ENCODE peak calls at places on chromosome 6, in seven cellular contexts. One of them, this sample, is unnamed.

GRCh38 chr6:37149750-37150149 is 20.2 kb upstream of the PIM1 start:
- DNase-seq in endothelial cell of umbilical vein: no peak
- DNase-seq in OCI-LY7: no peak
- DNase-seq in DND-41: no peak
- DNase-seq in fibroblast of lung: no peak
- DNase-seq in keratinocyte: no peak
- DNase-seq in mammary epithelial cell: no peak
- DNase-seq in this sample: no peak

GRCh38 chr6:54093306-54093705 is 17.9 kb upstream of the MLIP start:
- DNase-seq in endothelial cell of umbilical vein: no peak
- DNase-seq in OCI-LY7: no peak
- DNase-seq in DND-41: no peak
- DNase-seq in fibroblast of lung: no peak
- DNase-seq in keratinocyte: no peak
- DNase-seq in mammary epithelial cell: no peak
- DNase-seq in this sample: no peak

GRCh38 chr6:112881828-112882227 is 534.7 kb downstream of the RFPL4B start:
- DNase-seq in endothelial cell of umbilical vein: no peak
- DNase-seq in OCI-LY7: no peak
- DNase-seq in DND-41: no peak
- DNase-seq in fibroblast of lung: peak; percentile 36
- DNase-seq in keratinocyte: no peak
- DNase-seq in mammary epithelial cell: no peak
- DNase-seq in this sample: peak; percentile 48

GRCh38 chr6:137471951-137472350 is 22.2 kb downstream of the OLIG3 start:
- DNase-seq in endothelial cell of umbilical vein: no peak
- DNase-seq in OCI-LY7: no peak
- DNase-seq in DND-41: peak; percentile 43
- DNase-seq in fibroblast of lung: no peak
- DNase-seq in keratinocyte: no peak
- DNase-seq in mammary epithelial cell: no peak
- DNase-seq in this sample: no peak

GRCh38 chr6:43509984-43510826 is at the start of gene LRRC73:
- DNase-seq in endothelial cell of umbilical vein: peak; percentile 84
- DNase-seq in OCI-LY7: peak; percentile 50
- DNase-seq in DND-41: peak; percentile 32
- DNase-seq in fibroblast of lung: peak; percentile 76
- DNase-seq in keratinocyte: no peak
- DNase-seq in mammary epithelial cell: peak; percentile 77
- DNase-seq in this sample: peak; percentile 94

GRCh38 chr6:130412556-130413290 is 46.9 kb downstream of the TMEM200A start:
- DNase-seq in endothelial cell of umbilical vein: no peak
- DNase-seq in OCI-LY7: no peak
- DNase-seq in DND-41: no peak
- DNase-seq in fibroblast of lung: no peak
- DNase-seq in keratinocyte: no peak
- DNase-seq in mammary epithelial cell: no peak
- DNase-seq in this sample: peak; percentile 69

GRCh38 chr6:33695451-33695855 is 16.0 kb downstream of the UQCC2 start:
- DNase-seq in endothelial cell of umbilical vein: no peak
- DNase-seq in OCI-LY7: no peak
- DNase-seq in DND-41: no peak
- DNase-seq in fibroblast of lung: no peak
- DNase-seq in keratinocyte: no peak
- DNase-seq in mammary epithelial cell: no peak
- DNase-seq in this sample: peak; percentile 74

GRCh38 chr6:63458480-63459115 is 113.7 kb upstream of the LOC128125822 start:
- DNase-seq in endothelial cell of umbilical vein: no peak
- DNase-seq in OCI-LY7: no peak
- DNase-seq in DND-41: no peak
- DNase-seq in fibroblast of lung: no peak
- DNase-seq in keratinocyte: no peak
- DNase-seq in mammary epithelial cell: no peak
- DNase-seq in this sample: no peak

GRCh38 chr6:16711551-16712249 is 49.6 kb downstream of the ATXN1 start:
- DNase-seq in endothelial cell of umbilical vein: peak; percentile 57
- DNase-seq in OCI-LY7: no peak
- DNase-seq in DND-41: no peak
- DNase-seq in fibroblast of lung: no peak
- DNase-seq in keratinocyte: no peak
- DNase-seq in mammary epithelial cell: peak; percentile 79
- DNase-seq in this sample: peak; percentile 27

GRCh38 chr6:33248643-33248931 is 23.1 kb downstream of the VPS52 start:
- DNase-seq in endothelial cell of umbilical vein: no peak
- DNase-seq in OCI-LY7: no peak
- DNase-seq in DND-41: no peak
- DNase-seq in fibroblast of lung: peak; percentile 48
- DNase-seq in keratinocyte: no peak
- DNase-seq in mammary epithelial cell: no peak
- DNase-seq in this sample: peak; percentile 79

GRCh38 chr6:108735310-108735990 is 112.8 kb upstream of the ARMC2 start:
- DNase-seq in endothelial cell of umbilical vein: no peak
- DNase-seq in OCI-LY7: no peak
- DNase-seq in DND-41: no peak
- DNase-seq in fibroblast of lung: no peak
- DNase-seq in keratinocyte: no peak
- DNase-seq in mammary epithelial cell: peak; percentile 72
- DNase-seq in this sample: no peak

GRCh38 chr6:47044418-47044817 is 2.3 kb upstream of the ADGRF1 start:
- DNase-seq in endothelial cell of umbilical vein: peak; percentile 67
- DNase-seq in OCI-LY7: no peak
- DNase-seq in DND-41: no peak
- DNase-seq in fibroblast of lung: peak; percentile 81
- DNase-seq in keratinocyte: peak; percentile 65
- DNase-seq in mammary epithelial cell: peak; percentile 90
- DNase-seq in this sample: no peak

GRCh38 chr6:105591053-105591452 is 188.2 kb upstream of the PREP start:
- DNase-seq in endothelial cell of umbilical vein: no peak
- DNase-seq in OCI-LY7: peak; percentile 45
- DNase-seq in DND-41: peak; percentile 46
- DNase-seq in fibroblast of lung: peak; percentile 71
- DNase-seq in keratinocyte: no peak
- DNase-seq in mammary epithelial cell: peak; percentile 95
- DNase-seq in this sample: peak; percentile 56

GRCh38 chr6:49849121-49849907 is 17.0 kb downstream of the CRISP1 start:
- DNase-seq in endothelial cell of umbilical vein: peak; percentile 47
- DNase-seq in OCI-LY7: peak; percentile 72
- DNase-seq in DND-41: no peak
- DNase-seq in fibroblast of lung: peak; percentile 43
- DNase-seq in keratinocyte: no peak
- DNase-seq in mammary epithelial cell: peak; percentile 20
- DNase-seq in this sample: peak; percentile 70

GRCh38 chr6:135938588-135939215 is 87.2 kb downstream of the PDE7B start:
- DNase-seq in endothelial cell of umbilical vein: peak; percentile 14
- DNase-seq in OCI-LY7: peak; percentile 1
- DNase-seq in DND-41: no peak
- DNase-seq in fibroblast of lung: peak; percentile 47
- DNase-seq in keratinocyte: no peak
- DNase-seq in mammary epithelial cell: no peak
- DNase-seq in this sample: peak; percentile 75

GRCh38 chr6:86147311-86147710 is 504.6 kb upstream of the SYNCRIP start:
- DNase-seq in endothelial cell of umbilical vein: no peak
- DNase-seq in OCI-LY7: no peak
- DNase-seq in DND-41: no peak
- DNase-seq in fibroblast of lung: no peak
- DNase-seq in keratinocyte: no peak
- DNase-seq in mammary epithelial cell: no peak
- DNase-seq in this sample: no peak

GRCh38 chr6:141685416-141685815 is 447.3 kb upstream of the GJE1 start:
- DNase-seq in endothelial cell of umbilical vein: no peak
- DNase-seq in OCI-LY7: no peak
- DNase-seq in DND-41: no peak
- DNase-seq in fibroblast of lung: peak; percentile 18
- DNase-seq in keratinocyte: no peak
- DNase-seq in mammary epithelial cell: no peak
- DNase-seq in this sample: peak; percentile 54

GRCh38 chr6:30913721-30914075 is 340 bp upstream of the VARS2 start:
- DNase-seq in endothelial cell of umbilical vein: no peak
- DNase-seq in OCI-LY7: no peak
- DNase-seq in DND-41: no peak
- DNase-seq in fibroblast of lung: no peak
- DNase-seq in keratinocyte: no peak
- DNase-seq in mammary epithelial cell: no peak
- DNase-seq in this sample: no peak

GRCh38 chr6:30903236-30903635 is 4.8 kb upstream of the GTF2H4 start:
- DNase-seq in endothelial cell of umbilical vein: no peak
- DNase-seq in OCI-LY7: peak; percentile 30
- DNase-seq in DND-41: no peak
- DNase-seq in fibroblast of lung: no peak
- DNase-seq in keratinocyte: no peak
- DNase-seq in mammary epithelial cell: no peak
- DNase-seq in this sample: no peak

GRCh38 chr6:30912746-30913520 is 1.1 kb upstream of the VARS2 start:
- DNase-seq in endothelial cell of umbilical vein: no peak
- DNase-seq in OCI-LY7: no peak
- DNase-seq in DND-41: no peak
- DNase-seq in fibroblast of lung: no peak
- DNase-seq in keratinocyte: no peak
- DNase-seq in mammary epithelial cell: no peak
- DNase-seq in this sample: peak; percentile 7

GRCh38 chr6:30907758-30908591 is at the start of gene GTF2H4:
- DNase-seq in endothelial cell of umbilical vein: peak; percentile 99
- DNase-seq in OCI-LY7: peak; percentile 98
- DNase-seq in DND-41: peak; percentile 98
- DNase-seq in fibroblast of lung: peak; percentile 98
- DNase-seq in keratinocyte: peak; percentile 90
- DNase-seq in mammary epithelial cell: peak; percentile 99
- DNase-seq in this sample: peak; percentile 99

DNA sequence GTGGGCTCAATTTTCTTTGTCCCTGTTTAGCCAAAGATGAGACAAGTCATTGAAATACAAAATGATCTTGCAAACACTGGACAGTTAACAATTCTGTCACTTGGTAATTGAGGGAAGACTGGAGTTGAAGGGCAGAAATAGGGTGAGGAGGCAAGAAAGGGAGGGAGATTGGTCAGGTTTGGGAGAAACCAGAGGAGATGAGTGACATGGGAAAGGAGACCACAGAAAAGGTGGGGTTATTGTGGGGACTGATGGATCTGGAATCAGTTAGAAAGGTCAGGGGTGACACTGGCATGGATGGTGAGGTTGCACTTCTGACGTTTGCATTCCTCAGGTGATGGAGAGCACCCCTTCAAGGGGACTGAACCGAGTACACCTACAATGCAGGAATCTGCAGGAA is 693 bp downstream of the GTF2H4 start:
- DNase-seq in endothelial cell of umbilical vein: no peak
- DNase-seq in OCI-LY7: no peak
- DNase-seq in DND-41: no peak
- DNase-seq in fibroblast of lung: no peak
- DNase-seq in keratinocyte: no peak
- DNase-seq in mammary epithelial cell: no peak
- DNase-seq in this sample: no peak
- H3K4me1 ChIP-seq in endothelial cell of umbilical vein: peaks cover 13% of the 10 kb centered on the region
- H3K4me1 ChIP-seq in OCI-LY7: peaks cover 13% of the 10 kb centered on the region
- H3K4me1 ChIP-seq in DND-41: peaks cover 35% of the 10 kb centered on the region
- H3K4me1 ChIP-seq in fibroblast of lung: peaks cover 8% of the 10 kb centered on the region
- H3K4me1 ChIP-seq in keratinocyte: peaks cover 16% of the 10 kb centered on the region
- H3K4me1 ChIP-seq in mammary epithelial cell: peaks cover 13% of the 10 kb centered on the region
- H3K4me1 ChIP-seq in this sample: peaks cover 7% of the 10 kb centered on the region

GRCh38 chr6:38713812-38714211 is 1.3 kb upstream of the DNAH8 start:
- DNase-seq in endothelial cell of umbilical vein: peak; percentile 43
- DNase-seq in OCI-LY7: no peak
- DNase-seq in DND-41: peak; percentile 40
- DNase-seq in fibroblast of lung: no peak
- DNase-seq in keratinocyte: no peak
- DNase-seq in mammary epithelial cell: peak; percentile 9
- DNase-seq in this sample: no peak

GRCh38 chr6:38715016-38715809 is at the start of gene DNAH8:
- DNase-seq in endothelial cell of umbilical vein: no peak
- DNase-seq in OCI-LY7: no peak
- DNase-seq in DND-41: no peak
- DNase-seq in fibroblast of lung: peak; percentile 18
- DNase-seq in keratinocyte: no peak
- DNase-seq in mammary epithelial cell: no peak
- DNase-seq in this sample: peak; percentile 27

GRCh38 chr6:38719358-38719757 is 4.2 kb downstream of the DNAH8 start:
- DNase-seq in endothelial cell of umbilical vein: no peak
- DNase-seq in OCI-LY7: no peak
- DNase-seq in DND-41: no peak
- DNase-seq in fibroblast of lung: no peak
- DNase-seq in keratinocyte: no peak
- DNase-seq in mammary epithelial cell: no peak
- DNase-seq in this sample: no peak

GRCh38 chr6:38714239-38715015 is 684 bp upstream of the DNAH8 start:
- DNase-seq in endothelial cell of umbilical vein: peak; percentile 28
- DNase-seq in OCI-LY7: no peak
- DNase-seq in DND-41: no peak
- DNase-seq in fibroblast of lung: no peak
- DNase-seq in keratinocyte: no peak
- DNase-seq in mammary epithelial cell: no peak
- DNase-seq in this sample: no peak

DNA sequence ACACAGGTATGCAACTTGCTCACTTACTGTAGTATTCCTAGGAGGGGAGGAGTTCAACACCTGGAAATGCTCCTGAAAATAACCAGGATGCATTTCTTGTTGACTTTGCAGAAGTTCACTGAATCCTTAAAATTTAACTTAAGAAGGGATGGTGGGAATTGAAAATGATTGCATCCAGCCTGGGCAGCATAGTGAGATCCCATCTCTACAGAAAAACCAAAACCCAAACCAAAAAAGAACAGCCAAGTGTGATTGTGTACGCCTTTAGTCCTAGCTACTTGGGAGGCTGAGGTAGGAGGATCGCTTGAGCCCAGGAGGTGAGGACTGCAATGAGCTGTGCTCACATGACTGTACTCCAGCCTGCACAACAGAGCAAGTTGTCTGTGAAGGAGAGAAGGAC is 1.7 kb downstream of the DNAH8 start:
- DNase-seq in endothelial cell of umbilical vein: no peak
- DNase-seq in OCI-LY7: no peak
- DNase-seq in DND-41: no peak
- DNase-seq in fibroblast of lung: no peak
- DNase-seq in keratinocyte: no peak
- DNase-seq in mammary epithelial cell: no peak
- DNase-seq in this sample: no peak
- H3K27ac ChIP-seq in endothelial cell of umbilical vein: no peak overlapping the region
- H3K27ac ChIP-seq in OCI-LY7: no peak overlapping the region
- H3K27ac ChIP-seq in DND-41: no peak overlapping the region
- H3K27ac ChIP-seq in fibroblast of lung: no peak overlapping the region
- H3K27ac ChIP-seq in keratinocyte: no peak overlapping the region
- H3K27ac ChIP-seq in mammary epithelial cell: no peak overlapping the region
- H3K27ac ChIP-seq in this sample: no peak overlapping the region

DNA sequence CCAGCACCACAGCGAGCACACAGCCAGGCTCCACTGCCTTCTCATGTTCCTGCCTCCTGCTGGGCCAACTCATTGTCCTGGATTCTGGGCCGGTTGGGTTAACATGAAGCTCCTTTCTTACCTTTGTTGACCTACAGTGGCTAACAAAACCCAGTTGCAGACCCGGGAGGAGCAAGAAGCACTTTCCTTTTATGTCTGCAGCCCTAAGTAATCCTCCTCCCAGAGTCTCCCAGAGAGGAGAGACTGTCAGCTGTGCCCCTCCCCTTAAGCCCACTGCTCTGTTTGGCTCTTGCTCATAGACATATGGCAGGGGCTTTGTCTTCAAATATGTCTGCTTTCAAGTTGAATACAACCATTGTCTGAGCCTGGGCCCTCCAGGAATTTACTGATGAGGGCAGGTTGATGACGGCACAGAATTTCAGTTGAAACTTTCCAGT is 55.2 kb downstream of the PSMB1 start:
- DNase-seq in endothelial cell of umbilical vein: no peak
- DNase-seq in OCI-LY7: no peak
- DNase-seq in DND-41: no peak
- DNase-seq in fibroblast of lung: peak; percentile 12
- DNase-seq in keratinocyte: no peak
- DNase-seq in mammary epithelial cell: peak; percentile 25
- DNase-seq in this sample: peak; percentile 18
- H3K79me2 ChIP-seq in endothelial cell of umbilical vein: no peaks in the 10 kb centered on the region
- H3K79me2 ChIP-seq in OCI-LY7: no peaks in the 10 kb centered on the region
- H3K79me2 ChIP-seq in DND-41: no peaks in the 10 kb centered on the region
- H3K79me2 ChIP-seq in fibroblast of lung: no peaks in the 10 kb centered on the region
- H3K79me2 ChIP-seq in keratinocyte: no peaks in the 10 kb centered on the region
- H3K79me2 ChIP-seq in mammary epithelial cell: no peaks in the 10 kb centered on the region
- H3K79me2 ChIP-seq in this sample: no peaks in the 10 kb centered on the region

GRCh38 chr6:125811259-125811658 is 20.5 kb downstream of the NCOA7 start:
- DNase-seq in endothelial cell of umbilical vein: no peak
- DNase-seq in OCI-LY7: no peak
- DNase-seq in DND-41: no peak
- DNase-seq in fibroblast of lung: no peak
- DNase-seq in keratinocyte: no peak
- DNase-seq in mammary epithelial cell: no peak
- DNase-seq in this sample: no peak
- H3K4me1 ChIP-seq in endothelial cell of umbilical vein: peaks cover 42% of the 10 kb centered on the region
- H3K4me1 ChIP-seq in OCI-LY7: peaks cover 89% of the 10 kb centered on the region
- H3K4me1 ChIP-seq in DND-41: peaks cover 6% of the 10 kb centered on the region
- H3K4me1 ChIP-seq in fibroblast of lung: peaks cover 4% of the 10 kb centered on the region
- H3K4me1 ChIP-seq in keratinocyte: peaks cover 14% of the 10 kb centered on the region
- H3K4me1 ChIP-seq in mammary epithelial cell: peaks cover 24% of the 10 kb centered on the region
- H3K4me1 ChIP-seq in this sample: peaks cover 29% of the 10 kb centered on the region

This sample was measured in GM23248.